ENCODE peak calls at places on chromosomes 16 and 17, in five cellular contexts. I is brain microvascular endothelial cell, L is GM12878, X is uterus, P is ascending aorta. D is an unnamed sample.

GRCh38 chr17:76452102-76452645 is 778 bp downstream of the UBE2O start:
- DNase-seq in I (no peak), L (no peak), X (no peak), P (no peak), D (no peak)

GRCh38 chr17:15436399-15437369 is 30.7 kb downstream of the CDRT4 start:
- DNase-seq in I (no peak), L (no peak), X (peak; percentile 75), P (no peak), D (no peak)

GRCh38 chr16:77896357-77896972 is 108.1 kb downstream of the VAT1L start:
- DNase-seq in I (no peak), L (no peak), X (no peak), P (no peak), D (no peak)

GRCh38 chr17:79933863-79934652 is 94.8 kb upstream of the CBX4 start:
- DNase-seq in I (no peak), L (no peak), X (no peak), P (no peak), D (no peak)

GRCh38 chr17:39002991-39003715 is 36.0 kb upstream of the FBXO47 start:
- DNase-seq in I (peak; percentile 51), L (no peak), X (peak; percentile 86), P (peak; percentile 22), D (no peak)

GRCh38 chr16:89041571-89042481 is 51.8 kb upstream of the ACSF3 start:
- DNase-seq in I (no peak), L (no peak), X (no peak), P (no peak), D (no peak)

GRCh38 chr17:4715071-4715749 is 4.8 kb downstream of the ARRB2 start:
- DNase-seq in I (no peak), L (no peak), X (no peak), P (no peak), D (no peak)

GRCh38 chr16:47142469-47143328 is 1.0 kb downstream of the NETO2 start:
- DNase-seq in I (peak; percentile 14), L (no peak), X (no peak), P (no peak), D (no peak)

GRCh38 chr17:78748730-78749317 is 33.2 kb downstream of the CYTH1 start:
- DNase-seq in I (no peak), L (peak; percentile 74), X (peak; percentile 33), P (peak; percentile 65), D (no peak)

GRCh38 chr16:28179354-28179753 is 32.4 kb downstream of the XPO6 start:
- DNase-seq in I (no peak), L (no peak), X (no peak), P (no peak), D (no peak)

GRCh38 chr16:87436225-87437172 is 44.4 kb downstream of the MAP1LC3B start:
- DNase-seq in I (peak; percentile 64), L (no peak), X (no peak), P (no peak), D (no peak)

GRCh38 chr17:17235212-17236174 is 1.5 kb downstream of the FLCN start:
- DNase-seq in I (peak; percentile 28), L (no peak), X (no peak), P (no peak), D (no peak)

GRCh38 chr17:68327823-68328557 is 36.7 kb downstream of the ARSG start:
- DNase-seq in I (no peak), L (no peak), X (no peak), P (no peak), D (no peak)

GRCh38 chr17:68599091-68599872 is 1.9 kb downstream of the FAM20A start:
- DNase-seq in I (no peak), L (no peak), X (no peak), P (no peak), D (no peak)

GRCh38 chr16:21071741-21072140 is 78.9 kb downstream of the DNAH3 start:
- DNase-seq in I (no peak), L (no peak), X (no peak), P (no peak), D (no peak)

GRCh38 chr16:87543436-87544191 is 50.8 kb upstream of the ZCCHC14 start:
- DNase-seq in I (peak; percentile 31), L (no peak), X (peak; percentile 45), P (no peak), D (no peak)

GRCh38 chr16:73390936-73391335 is 343.0 kb upstream of the ZFHX3 start:
- DNase-seq in I (peak; percentile 13), L (no peak), X (no peak), P (no peak), D (no peak)

GRCh38 chr16:27632267-27632666 is 82.3 kb downstream of the KATNIP start:
- DNase-seq in I (no peak), L (no peak), X (no peak), P (no peak), D (no peak)

GRCh38 chr16:73053379-73054130 is 5.6 kb upstream of the ZFHX3 start:
- DNase-seq in I (peak; percentile 73), L (no peak), X (no peak), P (no peak), D (no peak)

GRCh38 chr16:55030944-55031343 is 100.3 kb downstream of the IRX5 start:
- DNase-seq in I (no peak), L (no peak), X (no peak), P (no peak), D (no peak)

GRCh38 chr17:54901230-54901847 is 687 bp downstream of the TOM1L1 start:
- DNase-seq in I (no peak), L (no peak), X (no peak), P (no peak), D (no peak)

GRCh38 chr17:67891481-67892119 is 66.3 kb downstream of the BPTF start:
- DNase-seq in I (peak; percentile 57), L (no peak), X (no peak), P (no peak), D (no peak)

GRCh38 chr16:1971678-1972489 is at the start of gene TBL3:
- DNase-seq in I (peak; percentile 87), L (peak; percentile 70), X (peak; percentile 94), P (peak; percentile 70), D (no peak)

GRCh38 chr17:58960068-58960467 is 146.6 kb downstream of the TRIM37 start:
- DNase-seq in I (peak; percentile 68), L (no peak), X (no peak), P (no peak), D (no peak)
- TF ChIP-seq CTCF in I (peak; percentile 55), L (peak; percentile 24), X (no peak), P (no peak), D (peak; percentile 20)

GRCh38 chr16:57244463-57244766 is 644 bp upstream of the ARL2BP start:
- DNase-seq in I (no peak), L (no peak), X (no peak), P (no peak), D (no peak)
- TF ChIP-seq CTCF in I (no peak), L (no peak), X (no peak), P (no peak), D (no peak)

GRCh38 chr16:83887088-83887487 is 11.8 kb upstream of the MLYCD start:
- DNase-seq in I (no peak), L (no peak), X (no peak), P (no peak), D (no peak)
- TF ChIP-seq CTCF in I (peak; percentile 39), L (peak; percentile 25), X (no peak), P (no peak), D (peak; percentile 66)

GRCh38 chr16:85330694-85331188 is 218.5 kb upstream of the CIBAR2 start:
- DNase-seq in I (peak; percentile 72), L (no peak), X (no peak), P (no peak), D (peak; percentile 41)
- TF ChIP-seq CTCF in I (peak; percentile 76), L (peak; percentile 37), X (peak; percentile 29), P (peak; percentile 25), D (no peak)

GRCh38 chr17:3681057-3681456 is 12.4 kb downstream of the EMC6 start:
- DNase-seq in I (no peak), L (no peak), X (no peak), P (no peak), D (no peak)

GRCh38 chr17:3679186-3680126 is 10.8 kb downstream of the EMC6 start:
- DNase-seq in I (no peak), L (no peak), X (no peak), P (no peak), D (no peak)

GRCh38 chr17:3675886-3676285 is 7.3 kb downstream of the EMC6 start:
- DNase-seq in I (no peak), L (no peak), X (no peak), P (no peak), D (no peak)

GRCh38 chr17:3678821-3679175 is 10.2 kb downstream of the EMC6 start:
- DNase-seq in I (no peak), L (no peak), X (no peak), P (no peak), D (no peak)

DNA sequence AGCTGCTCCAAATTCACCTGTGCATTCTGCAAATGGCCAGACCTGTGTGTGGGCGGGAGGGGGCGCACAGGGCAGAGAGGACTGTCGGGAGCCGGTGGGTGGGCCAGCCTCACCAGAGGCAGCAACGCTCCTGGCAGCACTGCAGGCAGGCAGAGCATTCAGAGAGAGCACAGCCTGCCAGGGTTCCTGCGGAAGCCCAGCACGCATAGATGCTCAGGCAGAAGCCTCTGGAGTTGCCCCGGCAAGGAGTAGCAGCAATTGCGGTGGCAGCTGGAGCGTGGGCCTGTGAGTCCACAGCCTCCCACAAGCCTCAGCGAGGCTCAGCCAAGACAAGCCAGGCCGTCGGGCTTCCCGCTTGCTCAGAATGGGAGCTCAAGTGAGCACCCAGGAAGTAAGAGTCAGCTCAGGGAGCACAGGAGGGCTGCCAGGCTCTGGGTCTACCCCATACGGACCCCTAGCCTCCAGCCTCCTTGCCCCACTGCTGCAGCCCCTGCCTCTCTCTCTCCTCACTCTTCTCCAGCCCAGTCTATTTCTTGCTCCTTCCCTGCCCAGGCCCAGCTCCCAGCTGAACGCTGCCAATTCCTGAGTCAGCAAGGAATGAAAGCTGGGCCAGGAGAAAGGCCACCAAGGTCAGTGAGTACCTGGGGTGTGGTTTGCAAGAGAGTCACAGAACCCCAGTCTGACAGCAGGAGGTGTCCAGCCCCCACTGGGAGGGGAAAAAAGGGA is 9.6 kb downstream of the EMC6 start:
- DNase-seq in I (no peak), L (no peak), X (no peak), P (no peak), D (no peak)
- TF ChIP-seq CTCF in I (no peak), L (no peak), X (no peak), P (no peak), D (no peak)